ENCODE peak calls at places on chromosomes 5 and 9, in four cellular contexts. M is GM06990, V is cardiac fibroblast, J is kidney epithelial cell. B is an unnamed sample.

GRCh38 chr5:139636207-139636792 is 11.8 kb upstream of the CXXC5 start:
- DNase-seq in M (peak), V (peak), J (no peak), B (no peak)

GRCh38 chr9:38293022-38293421 is 99.5 kb upstream of the ALDH1B1 start:
- DNase-seq in V (no peak), J (no peak), M (no peak), B (no peak)

GRCh38 chr9:126516936-126517750 is 96.6 kb upstream of the LMX1B start:
- DNase-seq in M (peak), J (peak), V (peak), B (peak)

GRCh38 chr9:98251554-98251953 is 3.9 kb downstream of the TBC1D2 start:
- DNase-seq in J (no peak), M (no peak), V (peak), B (peak)

GRCh38 chr9:121598167-121599000 is 53.0 kb upstream of the DAB2IP start:
- DNase-seq in M (no peak), J (peak), V (peak), B (peak)

GRCh38 chr5:134227259-134227658 is 1.4 kb upstream of the PPP2CA start:
- DNase-seq in M (no peak), J (no peak), V (no peak), B (no peak)

GRCh38 chr9:94140791-94141790 is 56.8 kb downstream of the PTPDC1 start:
- DNase-seq in J (no peak), V (peak), M (no peak), B (no peak)

GRCh38 chr9:129487658-129488483 is 133.0 kb downstream of the C9orf50 start:
- DNase-seq in V (peak), J (no peak), M (no peak), B (no peak)

GRCh38 chr5:123174916-123175481 is 86.0 kb downstream of the PRDM6 start:
- DNase-seq in V (no peak), M (no peak), J (no peak), B (no peak)
- TF ChIP-seq CTCF in V (no peak), M (peak), J (no peak), B (no peak)

GRCh38 chr5:956941-957729 is 51.5 kb upstream of the NKD2 start:
- DNase-seq in J (peak), M (peak), V (peak), B (peak)
- TF ChIP-seq CTCF in J (peak), M (peak), V (peak), B (peak)

GRCh38 chr5:131796793-131797693 is at the start of gene FNIP1:
- DNase-seq in J (peak), M (peak), V (peak), B (peak)
- TF ChIP-seq CTCF in J (no peak), M (no peak), V (no peak), B (peak)

GRCh38 chr5:149656576-149657182 is 73.4 kb upstream of the PPARGC1B start:
- DNase-seq in M (no peak), V (peak), J (no peak), B (no peak)
- TF ChIP-seq CTCF in M (peak), V (peak), J (peak), B (peak)

DNA sequence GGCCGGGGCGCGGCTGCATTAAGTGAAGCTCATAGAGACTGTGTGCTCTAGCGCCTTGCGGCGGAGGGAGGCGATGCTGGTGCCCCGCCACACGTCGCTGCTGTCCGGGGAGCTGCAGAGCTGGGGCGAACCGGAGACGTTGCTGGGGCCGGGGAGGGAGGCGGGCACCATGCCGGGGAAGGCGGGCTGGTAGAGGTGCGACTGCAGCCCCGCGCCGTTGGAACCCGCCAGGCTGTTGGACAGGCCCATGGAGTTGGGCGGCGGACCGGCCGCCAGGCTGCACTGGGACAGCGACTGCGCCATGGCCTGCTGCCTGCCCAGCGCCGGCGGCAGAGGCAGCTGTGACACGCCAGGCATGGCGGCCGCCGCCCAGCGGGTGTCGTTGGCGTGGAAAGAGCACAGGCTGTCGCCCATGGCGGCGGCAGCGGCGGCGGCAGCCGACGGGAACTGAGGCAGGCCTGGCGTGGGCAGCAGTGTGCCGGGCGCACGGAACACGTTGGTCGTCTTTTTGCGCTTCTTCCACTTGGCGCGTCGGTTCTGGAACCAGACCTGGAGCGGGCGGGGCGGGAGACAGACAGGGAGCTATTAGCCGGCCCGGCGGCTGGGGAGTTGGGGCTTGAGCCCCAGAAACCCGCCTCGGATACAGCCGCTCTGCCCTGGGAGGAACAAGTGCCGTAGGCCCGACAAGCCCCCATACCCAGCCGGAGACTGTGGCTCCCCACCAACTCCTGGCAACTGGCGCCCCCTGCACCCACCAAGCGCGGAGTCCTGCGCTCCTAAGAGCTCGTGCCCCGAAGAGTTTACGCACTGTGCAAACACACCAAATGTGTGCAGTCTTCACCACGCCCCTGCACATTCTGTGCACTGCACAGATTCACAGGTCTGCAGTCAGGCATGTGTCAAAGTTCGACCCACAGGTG is 8.0 kb downstream of the OTP start:
- DNase-seq in J (no peak), M (peak), V (no peak), B (no peak)
- TF ChIP-seq CTCF in J (peak), M (peak), V (no peak), B (no peak)

DNA sequence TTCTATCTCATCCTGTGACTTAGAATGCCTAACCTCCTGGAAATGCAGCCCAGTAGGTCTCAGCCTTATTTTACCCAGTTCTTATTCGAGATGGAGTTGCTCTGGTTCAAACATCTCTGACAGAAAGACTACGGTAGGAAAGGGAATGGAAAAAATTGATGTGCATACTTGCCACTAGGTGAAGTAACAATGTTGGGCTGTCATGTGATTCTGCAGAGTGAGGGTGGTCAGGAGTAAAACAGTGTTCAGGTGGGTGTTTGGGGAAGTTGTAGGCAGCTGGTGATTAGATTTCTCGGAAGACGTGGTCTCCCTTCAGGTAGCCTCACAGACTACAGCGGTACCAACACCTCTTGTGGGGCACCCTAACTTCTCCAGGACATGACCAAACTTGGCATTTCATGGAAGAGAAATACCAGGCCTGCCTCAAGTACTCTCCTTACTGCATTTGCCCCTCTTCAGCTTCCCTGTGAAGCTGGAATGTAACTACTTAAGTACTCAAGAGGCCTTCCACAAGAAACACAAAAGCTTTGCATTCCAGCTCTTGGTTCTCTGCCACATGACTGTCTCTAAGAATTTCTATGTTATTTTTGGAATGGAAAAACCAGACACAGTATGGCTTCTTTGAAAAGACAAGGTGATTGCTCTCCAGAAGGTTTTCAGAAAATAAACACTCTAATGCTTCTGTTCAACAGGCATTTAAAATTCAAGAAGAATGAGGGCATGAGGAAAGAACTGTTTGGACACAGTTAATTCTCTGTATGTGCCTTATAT is 17.4 kb upstream of the ENTREP1 start:
- DNase-seq in J (peak), V (peak), M (no peak), B (peak)
- TF ChIP-seq CTCF in J (no peak), V (no peak), M (no peak), B (peak)

GRCh38 chr5:55356896-55357295 is 49.1 kb downstream of the MTREX start:
- DNase-seq in J (no peak), M (no peak), V (no peak), B (no peak)
- TF ChIP-seq CTCF in J (no peak), M (no peak), V (no peak), B (no peak)

DNA sequence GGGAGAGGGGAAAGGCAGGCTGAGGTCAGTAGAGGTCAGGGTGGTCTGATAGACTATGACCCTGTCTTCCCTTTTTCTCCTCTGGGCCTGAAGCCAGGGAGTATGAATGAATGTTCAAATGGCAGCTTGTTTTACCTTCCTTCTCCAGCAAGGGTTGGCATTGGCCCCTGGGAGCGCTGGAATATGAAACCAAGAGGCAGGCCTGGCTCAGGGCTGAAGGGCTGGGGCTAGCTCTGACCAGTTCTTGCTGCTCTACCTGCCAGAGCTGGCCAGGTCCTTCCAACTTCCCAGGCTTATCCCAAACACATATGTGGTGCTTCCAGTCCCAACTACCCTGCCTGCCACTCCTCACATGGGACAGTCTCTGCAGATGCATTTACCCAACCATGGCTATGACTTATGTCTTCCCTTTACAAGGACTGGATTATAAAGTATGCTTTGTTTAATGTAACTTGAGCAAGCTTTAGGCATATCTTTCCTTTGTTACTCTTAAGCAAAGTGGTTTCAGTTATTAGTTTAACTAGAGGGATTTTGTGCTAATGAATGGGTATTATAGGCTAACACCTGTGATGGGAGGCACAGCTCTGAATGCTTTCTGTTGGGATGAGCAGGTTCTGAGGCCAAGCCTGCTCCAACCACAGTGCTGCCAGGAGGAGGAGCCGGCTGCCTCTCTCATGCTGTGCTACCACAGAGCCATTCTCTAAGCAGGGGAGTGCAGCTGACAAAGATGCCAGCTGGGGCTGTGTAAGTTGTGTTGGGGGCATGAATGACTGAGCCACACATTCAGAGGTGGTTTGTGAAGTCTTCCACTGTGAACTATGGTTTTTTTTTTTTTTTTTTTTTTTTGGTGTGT is 6.1 kb downstream of the CCNI2 start:
- DNase-seq in J (no peak), V (no peak), M (no peak), B (no peak)
- TF ChIP-seq CTCF in J (peak), V (no peak), M (no peak), B (peak)